ENCODE peak calls at places on chromosomes 12 and 14, in four cellular contexts. One of them, this sample, is unnamed.

GRCh38 chr12:30979371-30980259 is 53.1 kb downstream of the TSPAN11 start:
- DNase-seq in endothelial cell: no peak
- DNase-seq in tibial nerve: no peak
- DNase-seq in NCI-H82: no peak
- DNase-seq in this sample: no peak

GRCh38 chr14:36773136-36773540 is 111.5 kb downstream of the PAX9 start:
- DNase-seq in endothelial cell: no peak
- DNase-seq in tibial nerve: no peak
- DNase-seq in NCI-H82: peak; percentile 24
- DNase-seq in this sample: no peak

GRCh38 chr14:95575820-95576473 is 41.1 kb downstream of the GLRX5 start:
- DNase-seq in endothelial cell: no peak
- DNase-seq in tibial nerve: no peak
- DNase-seq in NCI-H82: no peak
- DNase-seq in this sample: no peak

GRCh38 chr14:23562822-23563472 is 4.6 kb downstream of the AP1G2 start:
- DNase-seq in NCI-H82: peak; percentile 82
- DNase-seq in endothelial cell: peak; percentile 75
- DNase-seq in tibial nerve: peak; percentile 51
- DNase-seq in this sample: peak; percentile 44

GRCh38 chr12:78898416-78898815 is 33.8 kb downstream of the SYT1 start:
- DNase-seq in endothelial cell: no peak
- DNase-seq in tibial nerve: peak; percentile 41
- DNase-seq in NCI-H82: peak; percentile 39
- DNase-seq in this sample: no peak

GRCh38 chr14:54312166-54312801 is 84.5 kb upstream of the CDKN3 start:
- DNase-seq in NCI-H82: no peak
- DNase-seq in endothelial cell: no peak
- DNase-seq in tibial nerve: no peak
- DNase-seq in this sample: no peak

GRCh38 chr14:38837333-38838048 is 265.5 kb downstream of the SEC23A start:
- DNase-seq in endothelial cell: no peak
- DNase-seq in NCI-H82: no peak
- DNase-seq in tibial nerve: no peak
- DNase-seq in this sample: no peak

GRCh38 chr14:75268638-75269550 is 9.7 kb upstream of the FOS start:
- DNase-seq in NCI-H82: no peak
- DNase-seq in endothelial cell: no peak
- DNase-seq in tibial nerve: no peak
- DNase-seq in this sample: no peak

This sample was measured in omental fat pad.